ENCODE peak calls at places on chromosomes 4 and X, in nine cellular contexts. One of them, this sample, is unnamed.

GRCh38 chr4:154741877-154742851 is 1.6 kb upstream of the LRAT start:
- DNase-seq in epithelial cell of esophagus: no peak
- DNase-seq in MM.1S: no peak
- DNase-seq in cardiac fibroblast: peak; percentile 23
- DNase-seq in GM23248: peak; percentile 14
- DNase-seq in uterus: no peak
- DNase-seq in fibroblast of the aortic adventitia: peak; percentile 18
- DNase-seq in osteoblast: peak; percentile 69
- DNase-seq in CD8-positive, alpha-beta T cell: no peak
- DNase-seq in this sample: no peak

GRCh38 chrX:130529531-130529930 is 127.7 kb downstream of the RBMX2 start:
- DNase-seq in GM23248: peak; percentile 4
- DNase-seq in epithelial cell of esophagus: no peak
- DNase-seq in MM.1S: no peak
- DNase-seq in uterus: no peak
- DNase-seq in fibroblast of the aortic adventitia: no peak
- DNase-seq in osteoblast: peak; percentile 52
- DNase-seq in CD8-positive, alpha-beta T cell: no peak
- DNase-seq in cardiac fibroblast: no peak
- DNase-seq in this sample: no peak

GRCh38 chr4:93396274-93396673 is 432.3 kb upstream of the ATOH1 start:
- DNase-seq in CD8-positive, alpha-beta T cell: no peak
- DNase-seq in MM.1S: no peak
- DNase-seq in uterus: no peak
- DNase-seq in osteoblast: no peak
- DNase-seq in fibroblast of the aortic adventitia: peak; percentile 41
- DNase-seq in GM23248: peak; percentile 61
- DNase-seq in cardiac fibroblast: peak; percentile 27
- DNase-seq in epithelial cell of esophagus: peak; percentile 77
- DNase-seq in this sample: no peak

GRCh38 chr4:95268819-95269565 is 279.8 kb downstream of the UNC5C start:
- DNase-seq in GM23248: no peak
- DNase-seq in osteoblast: no peak
- DNase-seq in cardiac fibroblast: peak; percentile 72
- DNase-seq in uterus: no peak
- DNase-seq in epithelial cell of esophagus: peak; percentile 10
- DNase-seq in CD8-positive, alpha-beta T cell: no peak
- DNase-seq in MM.1S: no peak
- DNase-seq in fibroblast of the aortic adventitia: no peak
- DNase-seq in this sample: no peak

GRCh38 chrX:136162827-136163427 is 15.6 kb downstream of the FHL1 start:
- DNase-seq in uterus: peak; percentile 49
- DNase-seq in osteoblast: no peak
- DNase-seq in fibroblast of the aortic adventitia: peak; percentile 61
- DNase-seq in cardiac fibroblast: peak; percentile 64
- DNase-seq in CD8-positive, alpha-beta T cell: peak; percentile 33
- DNase-seq in GM23248: peak; percentile 73
- DNase-seq in MM.1S: peak; percentile 74
- DNase-seq in epithelial cell of esophagus: peak; percentile 60
- DNase-seq in this sample: peak; percentile 61

GRCh38 chrX:332916-333610 is 14.5 kb upstream of the GTPBP6 start:
- DNase-seq in CD8-positive, alpha-beta T cell: no peak
- DNase-seq in MM.1S: no peak
- DNase-seq in GM23248: no peak
- DNase-seq in epithelial cell of esophagus: no peak
- DNase-seq in osteoblast: no peak
- DNase-seq in uterus: no peak
- DNase-seq in cardiac fibroblast: no peak
- DNase-seq in fibroblast of the aortic adventitia: no peak
- DNase-seq in this sample: no peak

GRCh38 chr4:72076562-72076961 is 44.8 kb downstream of the NPFFR2 start:
- DNase-seq in cardiac fibroblast: peak; percentile 12
- DNase-seq in CD8-positive, alpha-beta T cell: no peak
- DNase-seq in MM.1S: no peak
- DNase-seq in epithelial cell of esophagus: peak; percentile 56
- DNase-seq in osteoblast: no peak
- DNase-seq in uterus: no peak
- DNase-seq in fibroblast of the aortic adventitia: peak; percentile 7
- DNase-seq in GM23248: peak; percentile 1
- DNase-seq in this sample: no peak

GRCh38 chr4:159101983-159102622 is 776 bp upstream of the RAPGEF2 start:
- DNase-seq in osteoblast: peak; percentile 47
- DNase-seq in uterus: no peak
- DNase-seq in GM23248: peak; percentile 41
- DNase-seq in MM.1S: no peak
- DNase-seq in CD8-positive, alpha-beta T cell: no peak
- DNase-seq in cardiac fibroblast: peak; percentile 6
- DNase-seq in epithelial cell of esophagus: no peak
- DNase-seq in fibroblast of the aortic adventitia: no peak
- DNase-seq in this sample: peak; percentile 27

GRCh38 chrX:101973066-101973465 is 41.2 kb upstream of the ZMAT1 start:
- DNase-seq in GM23248: no peak
- DNase-seq in cardiac fibroblast: no peak
- DNase-seq in epithelial cell of esophagus: no peak
- DNase-seq in CD8-positive, alpha-beta T cell: no peak
- DNase-seq in MM.1S: no peak
- DNase-seq in fibroblast of the aortic adventitia: no peak
- DNase-seq in uterus: no peak
- DNase-seq in osteoblast: no peak
- DNase-seq in this sample: no peak

GRCh38 chrX:72351606-72352338 is 46.1 kb upstream of the CITED1 start:
- DNase-seq in uterus: peak; percentile 17
- DNase-seq in GM23248: peak; percentile 53
- DNase-seq in osteoblast: no peak
- DNase-seq in epithelial cell of esophagus: no peak
- DNase-seq in MM.1S: no peak
- DNase-seq in cardiac fibroblast: no peak
- DNase-seq in CD8-positive, alpha-beta T cell: no peak
- DNase-seq in fibroblast of the aortic adventitia: peak; percentile 78
- DNase-seq in this sample: no peak

GRCh38 chr4:123443401-123444297 is 47.1 kb downstream of the SPRY1 start:
- DNase-seq in MM.1S: no peak
- DNase-seq in GM23248: no peak
- DNase-seq in uterus: no peak
- DNase-seq in osteoblast: no peak
- DNase-seq in fibroblast of the aortic adventitia: no peak
- DNase-seq in CD8-positive, alpha-beta T cell: peak; percentile 26
- DNase-seq in epithelial cell of esophagus: no peak
- DNase-seq in cardiac fibroblast: peak; percentile 18
- DNase-seq in this sample: no peak

GRCh38 chr4:112403072-112403945 is 106.1 kb downstream of the ALPK1 start:
- DNase-seq in epithelial cell of esophagus: no peak
- DNase-seq in osteoblast: peak; percentile 62
- DNase-seq in cardiac fibroblast: no peak
- DNase-seq in CD8-positive, alpha-beta T cell: no peak
- DNase-seq in uterus: no peak
- DNase-seq in fibroblast of the aortic adventitia: peak; percentile 8
- DNase-seq in MM.1S: no peak
- DNase-seq in GM23248: no peak
- DNase-seq in this sample: no peak

GRCh38 chrX:2451456-2452316 is 49.1 kb downstream of the DHRSX start:
- DNase-seq in cardiac fibroblast: peak; percentile 52
- DNase-seq in fibroblast of the aortic adventitia: peak; percentile 52
- DNase-seq in GM23248: peak; percentile 43
- DNase-seq in CD8-positive, alpha-beta T cell: no peak
- DNase-seq in osteoblast: no peak
- DNase-seq in epithelial cell of esophagus: peak; percentile 42
- DNase-seq in MM.1S: no peak
- DNase-seq in uterus: no peak
- DNase-seq in this sample: no peak

GRCh38 chrX:74138943-74139342 is 165.0 kb upstream of the ZCCHC13 start:
- DNase-seq in CD8-positive, alpha-beta T cell: no peak
- DNase-seq in uterus: no peak
- DNase-seq in cardiac fibroblast: no peak
- DNase-seq in MM.1S: no peak
- DNase-seq in osteoblast: no peak
- DNase-seq in fibroblast of the aortic adventitia: no peak
- DNase-seq in epithelial cell of esophagus: no peak
- DNase-seq in GM23248: no peak
- DNase-seq in this sample: no peak
- H3K4me3 ChIP-seq in CD8-positive, alpha-beta T cell: no peak overlapping the region
- H3K4me3 ChIP-seq in uterus: no peak overlapping the region
- H3K4me3 ChIP-seq in cardiac fibroblast: no peak overlapping the region
- H3K4me3 ChIP-seq in MM.1S: no peak overlapping the region
- H3K4me3 ChIP-seq in osteoblast: no peak overlapping the region
- H3K4me3 ChIP-seq in fibroblast of the aortic adventitia: no peak overlapping the region
- H3K4me3 ChIP-seq in epithelial cell of esophagus: no peak overlapping the region
- H3K4me3 ChIP-seq in GM23248: no peak overlapping the region
- H3K4me3 ChIP-seq in this sample: no peak overlapping the region

GRCh38 chr4:48481581-48481980 is 1.6 kb upstream of the SLC10A4 start:
- DNase-seq in epithelial cell of esophagus: no peak
- DNase-seq in fibroblast of the aortic adventitia: no peak
- DNase-seq in MM.1S: no peak
- DNase-seq in cardiac fibroblast: no peak
- DNase-seq in CD8-positive, alpha-beta T cell: no peak
- DNase-seq in GM23248: no peak
- DNase-seq in uterus: no peak
- DNase-seq in osteoblast: no peak
- DNase-seq in this sample: no peak

GRCh38 chr4:48483777-48484493 is 792 bp downstream of the SLC10A4 start:
- DNase-seq in GM23248: peak; percentile 22
- DNase-seq in cardiac fibroblast: no peak
- DNase-seq in uterus: no peak
- DNase-seq in MM.1S: no peak
- DNase-seq in osteoblast: no peak
- DNase-seq in CD8-positive, alpha-beta T cell: no peak
- DNase-seq in epithelial cell of esophagus: no peak
- DNase-seq in fibroblast of the aortic adventitia: no peak
- DNase-seq in this sample: no peak

GRCh38 chr4:48489683-48490011 is 405 bp upstream of the ZAR1 start:
- DNase-seq in CD8-positive, alpha-beta T cell: no peak
- DNase-seq in MM.1S: no peak
- DNase-seq in cardiac fibroblast: no peak
- DNase-seq in GM23248: no peak
- DNase-seq in fibroblast of the aortic adventitia: no peak
- DNase-seq in osteoblast: peak; percentile 77
- DNase-seq in epithelial cell of esophagus: no peak
- DNase-seq in uterus: no peak
- DNase-seq in this sample: no peak

GRCh38 chr4:48483006-48483776 is at the start of gene SLC10A4:
- DNase-seq in uterus: no peak
- DNase-seq in osteoblast: peak; percentile 79
- DNase-seq in epithelial cell of esophagus: no peak
- DNase-seq in GM23248: peak; percentile 15
- DNase-seq in MM.1S: no peak
- DNase-seq in fibroblast of the aortic adventitia: no peak
- DNase-seq in cardiac fibroblast: no peak
- DNase-seq in CD8-positive, alpha-beta T cell: no peak
- DNase-seq in this sample: no peak

DNA sequence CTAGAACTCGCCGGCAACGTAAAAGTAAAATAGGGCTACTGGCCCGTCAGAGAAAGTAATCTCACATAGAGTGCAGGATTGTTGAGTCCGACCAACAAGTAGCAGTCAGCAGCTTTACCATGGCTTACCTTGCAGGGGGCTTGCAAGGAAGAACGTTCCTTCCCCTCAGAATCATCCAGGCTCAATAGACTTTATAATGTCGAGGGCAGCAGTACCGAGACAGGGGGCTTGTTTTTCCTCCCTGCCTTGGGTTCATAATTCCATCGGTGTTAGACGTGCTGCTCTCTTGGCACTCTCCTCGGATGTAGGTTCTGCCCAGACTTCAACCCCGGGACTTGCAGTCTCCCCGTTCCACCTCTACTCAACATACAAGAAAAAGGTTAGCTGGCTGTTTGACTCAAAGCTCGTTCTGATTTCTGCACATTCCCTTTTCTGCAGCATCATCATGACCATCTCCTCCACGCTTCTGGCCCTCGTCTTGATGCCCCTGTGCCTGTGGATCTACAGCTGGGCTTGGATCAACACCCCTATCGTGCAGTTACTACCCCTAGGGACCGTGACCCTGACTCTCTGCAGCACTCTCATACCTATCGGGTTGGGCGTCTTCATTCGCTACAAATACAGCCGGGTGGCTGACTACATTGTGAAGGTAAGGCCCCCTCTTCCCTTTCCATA is 1.5 kb downstream of the SLC10A4 start:
- DNase-seq in CD8-positive, alpha-beta T cell: no peak
- DNase-seq in cardiac fibroblast: no peak
- DNase-seq in uterus: no peak
- DNase-seq in MM.1S: no peak
- DNase-seq in GM23248: no peak
- DNase-seq in osteoblast: no peak
- DNase-seq in fibroblast of the aortic adventitia: no peak
- DNase-seq in epithelial cell of esophagus: no peak
- DNase-seq in this sample: no peak
- H3K4me3 ChIP-seq in CD8-positive, alpha-beta T cell: no peak overlapping the region
- H3K4me3 ChIP-seq in cardiac fibroblast: no peak overlapping the region
- H3K4me3 ChIP-seq in uterus: no peak overlapping the region
- H3K4me3 ChIP-seq in MM.1S: no peak overlapping the region
- H3K4me3 ChIP-seq in GM23248: no peak overlapping the region
- H3K4me3 ChIP-seq in osteoblast: no peak overlapping the region
- H3K4me3 ChIP-seq in fibroblast of the aortic adventitia: no peak overlapping the region
- H3K4me3 ChIP-seq in epithelial cell of esophagus: no peak overlapping the region
- H3K4me3 ChIP-seq in this sample: no peak overlapping the region

DNA sequence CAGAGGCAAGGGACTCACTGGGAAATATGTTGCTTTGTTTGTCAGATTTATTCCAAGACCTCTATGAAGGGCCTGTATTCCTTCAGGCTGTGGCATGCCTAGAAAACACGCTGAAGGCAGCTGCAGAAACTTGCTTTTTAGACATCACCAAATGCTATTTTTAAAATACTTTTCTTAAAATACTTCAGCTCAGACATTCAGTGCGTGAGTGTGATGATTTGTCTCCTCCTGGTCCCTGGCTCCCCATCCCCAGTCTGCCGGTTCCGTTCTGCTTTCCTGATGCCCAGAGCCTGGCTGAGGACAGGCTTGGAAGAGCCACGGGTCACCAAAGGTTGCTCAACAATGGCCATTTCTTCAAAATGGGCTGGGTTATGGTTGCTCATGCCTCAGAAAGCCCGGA is 55.0 kb downstream of the PSAPL1 start:
- DNase-seq in epithelial cell of esophagus: no peak
- DNase-seq in uterus: no peak
- DNase-seq in MM.1S: no peak
- DNase-seq in osteoblast: no peak
- DNase-seq in fibroblast of the aortic adventitia: no peak
- DNase-seq in CD8-positive, alpha-beta T cell: no peak
- DNase-seq in GM23248: no peak
- DNase-seq in cardiac fibroblast: no peak
- DNase-seq in this sample: no peak
- H3K4me3 ChIP-seq in epithelial cell of esophagus: no peak overlapping the region
- H3K4me3 ChIP-seq in uterus: no peak overlapping the region
- H3K4me3 ChIP-seq in MM.1S: no peak overlapping the region
- H3K4me3 ChIP-seq in osteoblast: no peak overlapping the region
- H3K4me3 ChIP-seq in fibroblast of the aortic adventitia: no peak overlapping the region
- H3K4me3 ChIP-seq in CD8-positive, alpha-beta T cell: no peak overlapping the region
- H3K4me3 ChIP-seq in GM23248: no peak overlapping the region
- H3K4me3 ChIP-seq in cardiac fibroblast: no peak overlapping the region
- H3K4me3 ChIP-seq in this sample: no peak overlapping the region

DNA sequence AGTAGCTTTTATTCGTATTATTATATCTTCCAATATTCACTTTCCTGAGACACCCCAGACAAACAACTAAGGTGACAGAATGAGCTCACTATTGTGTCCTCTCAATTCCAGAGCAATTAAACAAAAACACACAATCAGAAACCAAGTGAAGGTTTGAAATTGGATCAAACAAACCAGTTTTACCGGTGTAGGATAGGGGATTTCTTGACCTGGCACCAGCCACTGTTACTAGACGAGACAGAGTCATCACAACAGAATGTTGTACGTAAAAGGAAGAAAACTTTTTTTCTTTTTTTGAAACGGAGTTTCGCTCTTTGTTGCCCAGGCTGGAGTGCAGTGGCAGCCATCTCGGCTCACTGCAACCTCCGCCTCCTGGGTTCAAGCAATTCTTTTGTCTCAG is 43.7 kb downstream of the LDOC1 start:
- DNase-seq in osteoblast: no peak
- DNase-seq in MM.1S: no peak
- DNase-seq in uterus: no peak
- DNase-seq in epithelial cell of esophagus: peak; percentile 84
- DNase-seq in fibroblast of the aortic adventitia: no peak
- DNase-seq in CD8-positive, alpha-beta T cell: no peak
- DNase-seq in cardiac fibroblast: no peak
- DNase-seq in GM23248: no peak
- DNase-seq in this sample: no peak
- H3K4me3 ChIP-seq in osteoblast: no peak overlapping the region
- H3K4me3 ChIP-seq in MM.1S: no peak overlapping the region
- H3K4me3 ChIP-seq in uterus: no peak overlapping the region
- H3K4me3 ChIP-seq in epithelial cell of esophagus: no peak overlapping the region
- H3K4me3 ChIP-seq in fibroblast of the aortic adventitia: no peak overlapping the region
- H3K4me3 ChIP-seq in CD8-positive, alpha-beta T cell: no peak overlapping the region
- H3K4me3 ChIP-seq in cardiac fibroblast: no peak overlapping the region
- H3K4me3 ChIP-seq in GM23248: no peak overlapping the region
- H3K4me3 ChIP-seq in this sample: no peak overlapping the region

This sample was measured in ovary.